ENCODE peak calls at places on chromosomes 3 and 15, in four cellular contexts. O is HL-60, H is sigmoid colon, R is Panc1. F is an unnamed sample.
A peak's percentile ranks its signal among the peaks of the same experiment; 100 is the strongest.

GRCh38 chr3:58332575-58333179 is at the start of gene PXK:
- DNase-seq in O (no peak), H (peak; percentile 85), R (no peak), F (no peak)

GRCh38 chr15:41583795-41584194 is 24.8 kb downstream of the TYRO3 start:
- DNase-seq in O (no peak), H (no peak), R (no peak), F (no peak)

GRCh38 chr3:191256405-191256804 is 57.4 kb downstream of the OSTN start:
- DNase-seq in O (no peak), H (no peak), R (no peak), F (no peak)

GRCh38 chr3:41893977-41894376 is 67.9 kb downstream of the ULK4 start:
- DNase-seq in O (no peak), H (no peak), R (peak; percentile 13), F (no peak)

GRCh38 chr3:7204848-7205156 is 343.9 kb downstream of the GRM7 start:
- DNase-seq in O (no peak), H (no peak), R (no peak), F (no peak)

GRCh38 chr15:23645379-23646164 is 2.1 kb downstream of the MAGEL2 start:
- DNase-seq in O (no peak), H (no peak), R (no peak), F (no peak)

GRCh38 chr15:68616397-68616796 is 37.6 kb downstream of the CORO2B start:
- DNase-seq in O (no peak), H (no peak), R (no peak), F (no peak)

GRCh38 chr15:66477011-66477410 is 20.6 kb downstream of the SNAPC5 start:
- DNase-seq in O (no peak), H (no peak), R (no peak), F (no peak)

GRCh38 chr3:107284570-107284969 is 92.7 kb upstream of the CCDC54 start:
- DNase-seq in O (no peak), H (no peak), R (no peak), F (no peak)

GRCh38 chr3:47440131-47440530 is 35.6 kb downstream of the SCAP start:
- DNase-seq in O (no peak), H (no peak), R (no peak), F (no peak)

GRCh38 chr3:161913786-161914389 is 417.3 kb downstream of the OTOL1 start:
- DNase-seq in O (no peak), H (no peak), R (no peak), F (no peak)

GRCh38 chr15:58472821-58473581 is 41.2 kb downstream of the LIPC start:
- DNase-seq in O (no peak), H (no peak), R (no peak), F (peak; percentile 72)

GRCh38 chr3:40851836-40852235 is 327.1 kb downstream of the ZNF621 start:
- DNase-seq in O (no peak), H (no peak), R (no peak), F (no peak)
- TF ChIP-seq POLR2AphosphoS5 in O (no peak), H (no peak), R (no peak), F (no peak)

GRCh38 chr3:160667452-160667851 is 9.5 kb upstream of the ARL14 start:
- DNase-seq in O (no peak), H (no peak), R (no peak), F (no peak)
- TF ChIP-seq POLR2AphosphoS5 in O (no peak), H (no peak), R (no peak), F (no peak)

DNA sequence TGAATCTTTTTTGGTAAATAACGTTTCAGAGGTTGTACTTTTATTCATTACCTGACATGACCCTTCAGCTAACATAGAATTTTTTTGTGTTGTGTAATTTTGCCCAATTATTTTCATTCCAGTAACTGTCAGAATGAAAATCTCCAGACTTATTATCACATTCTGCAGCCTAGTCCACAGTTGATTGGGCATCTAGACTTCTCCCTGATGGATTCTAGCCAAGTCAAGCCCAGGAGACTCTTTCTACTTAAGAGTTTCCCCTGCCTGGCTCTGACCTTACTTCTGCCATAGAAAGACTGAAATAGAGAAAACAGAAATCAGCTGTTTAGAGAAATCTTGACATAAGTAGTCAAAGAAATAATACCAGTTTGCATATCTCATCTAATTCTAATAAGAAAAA is 82.9 kb upstream of the CDAN1 start:
- DNase-seq in O (no peak), H (no peak), R (no peak), F (no peak)
- TF ChIP-seq POLR2AphosphoS5 in O (no peak), H (no peak), R (no peak), F (no peak)

GRCh38 chr3:108486910-108487309 is 23.5 kb downstream of the MYH15 start:
- DNase-seq in O (no peak), H (no peak), R (no peak), F (no peak)
- TF ChIP-seq POLR2AphosphoS5 in O (no peak), H (no peak), R (no peak), F (no peak)